ENCODE peak calls at places on chromosomes 6 and 20, in four cellular contexts. G is vagina, W is left ventricle myocardium inferior, O is aorta. M is an unnamed sample. For H3K4me1, the result is how much of the 10 kb centered on the place peaks cover.

GRCh38 chr6:37731888-37732287 is 34.2 kb upstream of the MDGA1 start:
- DNase-seq in W (no peak), G (no peak), O (no peak), M (no peak)

GRCh38 chr20:57891067-57891466 is 181.3 kb upstream of the PMEPA1 start:
- DNase-seq in W (no peak), G (no peak), O (peak), M (no peak)

GRCh38 chr6:158161566-158162254 is 6.4 kb downstream of the SERAC1 start:
- DNase-seq in G (no peak), O (no peak), W (no peak), M (no peak)

GRCh38 chr6:34334796-34335416 is 57.6 kb downstream of the NUDT3 start:
- DNase-seq in G (no peak), O (no peak), W (no peak), M (no peak)

GRCh38 chr6:122845916-122846632 is 57.0 kb downstream of the SMPDL3A start:
- DNase-seq in W (no peak), O (no peak), G (no peak), M (peak)

GRCh38 chr20:63967330-63968135 is 2.2 kb downstream of the ZNF512B start:
- DNase-seq in O (peak), G (no peak), W (peak), M (peak)

GRCh38 chr20:40326794-40327193 is 362.2 kb downstream of the MAFB start:
- DNase-seq in G (peak), W (no peak), O (no peak), M (peak)

GRCh38 chr6:44512868-44513641 is 125.5 kb downstream of the CDC5L start:
- DNase-seq in O (no peak), W (no peak), G (peak), M (no peak)

GRCh38 chr6:48977573-48977972 is 485.5 kb downstream of the MMUT start:
- DNase-seq in W (no peak), G (no peak), O (no peak), M (peak)

GRCh38 chr20:63155266-63156165 is 60.4 kb downstream of the YTHDF1 start:
- DNase-seq in G (no peak), W (no peak), O (peak), M (peak)

GRCh38 chr6:42124223-42124836 is 18.1 kb downstream of the C6orf132 start:
- DNase-seq in O (no peak), G (no peak), W (no peak), M (peak)

GRCh38 chr20:54167909-54168872 is 5.6 kb downstream of the CYP24A1 start:
- DNase-seq in W (no peak), O (no peak), G (no peak), M (no peak)

GRCh38 chr20:19414600-19414999 is 202.2 kb downstream of the SLC24A3 start:
- DNase-seq in W (no peak), O (no peak), G (no peak), M (no peak)

GRCh38 chr20:52457826-52458225 is 266.2 kb upstream of the ZFP64 start:
- DNase-seq in W (no peak), O (no peak), G (no peak), M (no peak)

GRCh38 chr6:52326540-52327364 is 35.2 kb upstream of the PAQR8 start:
- DNase-seq in G (no peak), O (no peak), W (no peak), M (no peak)

GRCh38 chr6:13406051-13406477 is 77.7 kb upstream of the TBC1D7 start:
- DNase-seq in O (no peak), W (no peak), G (no peak), M (no peak)

GRCh38 chr6:13407709-13408695 is 79.4 kb downstream of the GFOD1 start:
- DNase-seq in W (no peak), G (no peak), O (no peak), M (peak)

GRCh38 chr6:13407368-13407708 is 79.0 kb upstream of the TBC1D7 start:
- DNase-seq in G (no peak), O (no peak), W (no peak), M (no peak)

GRCh38 chr6:13404892-13405254 is 76.5 kb upstream of the TBC1D7 start:
- DNase-seq in G (no peak), O (no peak), W (no peak), M (no peak)

DNA sequence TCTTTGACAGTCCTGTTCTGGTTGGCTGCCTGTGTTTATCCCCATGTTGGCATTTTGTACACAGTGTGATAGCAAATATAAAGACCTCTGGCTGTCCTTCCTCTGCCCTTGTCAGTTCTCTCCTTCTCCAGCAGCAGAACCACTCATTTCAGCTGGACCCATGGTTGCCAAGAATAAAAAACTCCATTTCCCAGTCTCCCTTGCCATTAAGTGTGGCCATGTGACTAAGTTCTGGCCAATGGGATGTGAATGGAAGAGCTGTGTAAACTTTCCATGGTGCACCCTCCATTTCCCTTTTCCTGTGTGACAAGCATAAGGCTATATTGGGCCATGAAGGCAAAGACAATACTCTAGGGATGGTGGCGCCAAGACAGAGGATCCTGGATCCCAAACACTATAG is 78.4 kb upstream of the TBC1D7 start:
- DNase-seq in G (no peak), O (no peak), W (no peak), M (no peak)
- H3K4me1 ChIP-seq in G (under half), O (under half), W (half or more), M (under half)

GRCh38 chr6:2853766-2854393 is 12.2 kb upstream of the SERPINB1 start:
- DNase-seq in G (peak), O (peak), W (no peak), M (peak)
- H3K4me1 ChIP-seq in G (under half), O (under half), W (half or more), M (under half)

DNA sequence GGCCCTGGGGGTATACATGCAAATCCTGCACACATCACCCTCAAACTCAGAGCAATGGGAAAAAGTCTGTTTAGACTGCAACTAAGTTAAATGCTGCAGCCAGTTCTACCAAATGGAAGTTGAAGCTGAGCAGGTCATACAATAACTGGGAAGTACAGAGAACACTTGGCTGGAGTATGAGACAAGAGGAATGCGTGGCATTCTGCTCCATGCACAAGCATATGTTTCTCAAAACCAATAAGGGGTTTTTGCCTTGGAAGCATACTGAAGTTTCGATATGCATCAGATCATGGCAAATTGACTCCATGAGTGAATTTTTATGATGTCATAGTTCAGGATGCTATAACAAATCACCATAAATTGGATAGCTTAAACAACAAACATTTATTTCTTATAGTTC is 193.8 kb downstream of the COL12A1 start:
- DNase-seq in W (no peak), G (no peak), O (no peak), M (no peak)
- H3K4me1 ChIP-seq in W (under half), G (under half), O (under half), M (under half)

GRCh38 chr20:15555913-15556312 is 1017.3 kb downstream of the KIF16B start:
- DNase-seq in G (no peak), O (no peak), W (no peak), M (no peak)
- H3K4me1 ChIP-seq in G (under half), O (under half), W (under half), M (under half)

DNA sequence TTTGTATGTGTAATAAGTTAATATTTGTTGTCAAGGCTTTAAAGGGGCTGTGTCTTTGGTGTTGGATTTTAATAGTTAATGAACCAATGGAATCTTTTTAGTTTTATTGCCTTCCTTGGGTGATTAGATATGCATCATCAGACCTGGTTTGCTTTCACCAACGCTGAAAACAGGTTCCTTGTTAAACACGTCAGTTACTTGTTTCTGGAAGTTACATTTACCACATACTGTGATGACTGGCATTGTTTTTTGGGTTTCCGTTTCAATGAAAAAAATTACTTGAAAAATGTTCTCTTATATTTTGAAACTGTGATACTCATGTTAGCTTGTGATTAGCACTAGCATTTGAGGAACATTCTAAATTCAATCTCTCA is 58.6 kb upstream of the RNF144B start:
- DNase-seq in W (no peak), G (no peak), O (no peak), M (no peak)
- H3K4me1 ChIP-seq in W (under half), G (under half), O (under half), M (under half)

DNA sequence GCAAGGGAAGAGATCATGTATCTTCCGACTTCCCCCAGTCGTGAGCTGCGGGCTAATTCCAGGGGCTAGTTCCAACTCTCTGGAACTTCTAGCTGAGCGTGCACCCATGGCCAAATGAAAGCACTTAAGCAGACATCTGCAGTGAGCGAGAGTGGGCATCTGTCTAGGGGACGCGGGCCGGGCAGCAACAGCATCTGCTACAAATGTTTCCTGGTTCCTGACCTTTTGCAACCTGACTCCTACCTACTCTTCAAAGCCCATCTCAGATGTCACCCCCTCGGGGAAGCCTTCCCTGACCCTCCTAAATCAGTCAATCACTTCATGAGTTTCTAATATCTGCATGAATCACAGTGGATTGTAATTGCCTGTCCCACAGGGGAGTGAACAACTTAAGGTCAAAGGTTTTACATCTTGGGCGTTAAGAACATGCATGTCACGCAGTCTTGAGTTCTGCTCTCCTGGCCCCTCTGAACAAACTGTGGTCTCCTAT is 141.9 kb downstream of the CEBPB start:
- DNase-seq in W (no peak), O (peak), G (no peak), M (no peak)
- H3K4me1 ChIP-seq in W (under half), O (under half), G (under half), M (under half)

DNA sequence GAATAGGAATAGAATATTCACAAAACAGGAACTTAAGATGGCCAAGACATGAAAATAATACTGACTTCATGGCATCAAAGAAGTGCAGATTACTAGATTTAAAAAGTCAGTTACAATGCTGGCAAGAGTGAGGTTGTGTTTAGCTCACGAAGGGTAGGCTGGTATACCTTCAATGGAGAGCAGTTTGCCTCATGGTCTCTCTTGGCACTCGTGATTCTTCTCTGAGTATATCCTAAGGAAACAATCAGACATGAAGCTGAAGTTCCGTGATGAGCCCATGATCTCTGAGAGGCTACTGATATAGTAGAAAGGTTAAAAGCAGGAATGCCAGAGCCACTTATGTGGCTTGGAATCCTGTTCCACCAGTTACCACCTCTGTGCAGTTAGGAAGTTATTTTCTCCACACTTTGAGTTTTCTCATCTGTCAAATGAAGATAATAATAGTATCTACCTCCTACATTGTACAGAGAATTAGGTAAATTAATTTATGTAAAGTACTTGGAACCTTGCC is 7.2 kb downstream of the NCOA7 start:
- DNase-seq in G (no peak), O (no peak), W (no peak), M (no peak)
- H3K4me1 ChIP-seq in G (under half), O (under half), W (under half), M (under half)

M was measured in osteoblast.